ENCODE peak calls at places on chromosome 5, in five cellular contexts. U is AG09309, I is HFF-Myc, Z is fibroblast of lung, O is PC-3. Q is an unnamed sample.
A peak's percentile ranks its signal among the peaks of the same experiment; 100 is the strongest.

GRCh38 chr5:78974011-78974410 is 11.1 kb downstream of the ARSB start:
- DNase-seq in U (no peak), I (no peak), Z (no peak), O (no peak), Q (no peak)

GRCh38 chr5:54007822-54008777 is 302.3 kb downstream of the ARL15 start:
- DNase-seq in U (no peak), I (no peak), Z (peak; percentile 56), O (no peak), Q (peak; percentile 9)

GRCh38 chr5:73690015-73690414 is 64.0 kb downstream of the ARHGEF28 start:
- DNase-seq in U (no peak), I (no peak), Z (no peak), O (no peak), Q (no peak)

GRCh38 chr5:179777909-179778308 is 15.9 kb upstream of the LTC4S start:
- DNase-seq in U (no peak), I (no peak), Z (no peak), O (no peak), Q (no peak)

GRCh38 chr5:43042626-43043399 is 2.7 kb upstream of the ANXA2R start:
- DNase-seq in U (no peak), I (no peak), Z (peak; percentile 80), O (peak; percentile 83), Q (no peak)

GRCh38 chr5:89847743-89848142 is 561.8 kb downstream of the CETN3 start:
- DNase-seq in U (no peak), I (no peak), Z (peak; percentile 79), O (peak; percentile 30), Q (no peak)

GRCh38 chr5:148912714-148913398 is 86.4 kb downstream of the ADRB2 start:
- DNase-seq in U (peak; percentile 88), I (peak; percentile 73), Z (peak; percentile 99), O (peak; percentile 100), Q (peak; percentile 93)

GRCh38 chr5:174617910-174618309 is 106.5 kb upstream of the MSX2 start:
- DNase-seq in U (no peak), I (no peak), Z (no peak), O (no peak), Q (no peak)

GRCh38 chr5:67015577-67016290 is 180.9 kb downstream of the CD180 start:
- DNase-seq in U (no peak), I (no peak), Z (peak; percentile 91), O (peak; percentile 60), Q (no peak)

GRCh38 chr5:97422678-97423077 is 239.6 kb upstream of the RIOK2 start:
- DNase-seq in U (no peak), I (no peak), Z (peak; percentile 6), O (peak; percentile 8), Q (no peak)

GRCh38 chr5:144467795-144468194 is 297.1 kb downstream of the KCTD16 start:
- DNase-seq in U (no peak), I (no peak), Z (peak; percentile 50), O (peak; percentile 36), Q (no peak)

GRCh38 chr5:176559683-176560082 is 10.5 kb downstream of the CDHR2 start:
- DNase-seq in U (no peak), I (no peak), Z (no peak), O (peak; percentile 33), Q (no peak)

GRCh38 chr5:1540166-1540565 is 16.4 kb upstream of the LPCAT1 start:
- DNase-seq in U (no peak), I (no peak), Z (no peak), O (no peak), Q (no peak)

GRCh38 chr5:132473608-132474007 is 17.0 kb downstream of the IRF1 start:
- DNase-seq in U (no peak), I (no peak), Z (no peak), O (no peak), Q (no peak)

GRCh38 chr5:89276566-89277305 is 393.8 kb upstream of the MEF2C start:
- DNase-seq in U (no peak), I (no peak), Z (peak; percentile 65), O (peak; percentile 66), Q (no peak)

GRCh38 chr5:107282061-107282460 is 388.7 kb downstream of the EFNA5 start:
- DNase-seq in U (no peak), I (no peak), Z (peak; percentile 86), O (peak; percentile 30), Q (no peak)

GRCh38 chr5:96081276-96081858 is 119.7 kb upstream of the ELL2 start:
- DNase-seq in U (no peak), I (no peak), Z (no peak), O (no peak), Q (no peak)

GRCh38 chr5:149133795-149134777 is 7.2 kb upstream of the ABLIM3 start:
- DNase-seq in U (peak; percentile 50), I (peak; percentile 72), Z (peak; percentile 92), O (peak; percentile 100), Q (no peak)

GRCh38 chr5:1297243-1297642 is 2.4 kb upstream of the TERT start:
- DNase-seq in U (no peak), I (no peak), Z (no peak), O (no peak), Q (no peak)

GRCh38 chr5:93092349-93093105 is 488.5 kb downstream of the NR2F1-AS1 start:
- DNase-seq in U (peak; percentile 45), I (peak; percentile 14), Z (peak; percentile 62), O (peak; percentile 65), Q (no peak)

GRCh38 chr5:56791396-56791795 is 24.0 kb upstream of the MAP3K1 start:
- DNase-seq in U (no peak), I (no peak), Z (no peak), O (no peak), Q (no peak)

GRCh38 chr5:161546463-161547301 is at the start of gene GABRB2:
- DNase-seq in U (no peak), I (no peak), Z (peak; percentile 16), O (no peak), Q (no peak)

GRCh38 chr5:38051711-38052508 is 206.4 kb upstream of the EGFLAM start:
- DNase-seq in U (no peak), I (no peak), Z (no peak), O (no peak), Q (no peak)

GRCh38 chr5:131720714-131721113 is 76.1 kb downstream of the FNIP1 start:
- DNase-seq in U (no peak), I (no peak), Z (peak; percentile 30), O (no peak), Q (no peak)

GRCh38 chr5:64165500-64166200 is at the start of gene RNF180:
- DNase-seq in U (no peak), I (no peak), Z (peak; percentile 51), O (peak; percentile 63), Q (no peak)

GRCh38 chr5:42491699-42492098 is 68.5 kb downstream of the GHR start:
- DNase-seq in U (no peak), I (no peak), Z (peak; percentile 24), O (no peak), Q (no peak)

GRCh38 chr5:115939059-115939458 is 23.2 kb upstream of the LVRN start:
- DNase-seq in U (no peak), I (no peak), Z (peak; percentile 2), O (peak; percentile 23), Q (no peak)

GRCh38 chr5:179225387-179225786 is 119.9 kb downstream of the ADAMTS2 start:
- DNase-seq in U (no peak), I (no peak), Z (no peak), O (no peak), Q (no peak)

GRCh38 chr5:95863383-95863757 is 40.8 kb upstream of the GLRX start:
- DNase-seq in U (no peak), I (no peak), Z (no peak), O (no peak), Q (no peak)

GRCh38 chr5:157558089-157558595 is 17.4 kb downstream of the ADAM19 start:
- DNase-seq in U (peak; percentile 39), I (peak; percentile 78), Z (peak; percentile 93), O (peak; percentile 92), Q (peak; percentile 71)

GRCh38 chr5:1380910-1381309 is 36.0 kb upstream of the CLPTM1L start:
- DNase-seq in U (no peak), I (no peak), Z (no peak), O (no peak), Q (no peak)

GRCh38 chr5:127596501-127596900 is 52.4 kb upstream of the CTXN3 start:
- DNase-seq in U (no peak), I (no peak), Z (no peak), O (no peak), Q (no peak)
- TF ChIP-seq CTCF in U (no peak), I (no peak), Z (no peak), O (no peak), Q (no peak)

GRCh38 chr5:168340487-168340886 is 49.0 kb downstream of the WWC1 start:
- DNase-seq in U (no peak), I (no peak), Z (no peak), O (no peak), Q (no peak)

GRCh38 chr5:168342151-168342825 is 50.8 kb downstream of the WWC1 start:
- DNase-seq in U (no peak), I (no peak), Z (peak; percentile 77), O (no peak), Q (no peak)

GRCh38 chr5:168341178-168341577 is 49.7 kb downstream of the WWC1 start:
- DNase-seq in U (no peak), I (no peak), Z (no peak), O (peak; percentile 66), Q (no peak)

GRCh38 chr5:168337361-168337760 is 45.9 kb downstream of the WWC1 start:
- DNase-seq in U (no peak), I (no peak), Z (no peak), O (no peak), Q (no peak)

GRCh38 chr5:168339151-168340140 is 48.0 kb downstream of the WWC1 start:
- DNase-seq in U (no peak), I (no peak), Z (no peak), O (peak; percentile 25), Q (no peak)
- TF ChIP-seq CTCF in U (no peak), I (peak; percentile 24), Z (no peak), O (peak; percentile 24), Q (no peak)

GRCh38 chr5:13276143-13276542 is 668.3 kb downstream of the DNAH5 start:
- DNase-seq in U (no peak), I (no peak), Z (peak; percentile 66), O (peak; percentile 38), Q (no peak)

DNA sequence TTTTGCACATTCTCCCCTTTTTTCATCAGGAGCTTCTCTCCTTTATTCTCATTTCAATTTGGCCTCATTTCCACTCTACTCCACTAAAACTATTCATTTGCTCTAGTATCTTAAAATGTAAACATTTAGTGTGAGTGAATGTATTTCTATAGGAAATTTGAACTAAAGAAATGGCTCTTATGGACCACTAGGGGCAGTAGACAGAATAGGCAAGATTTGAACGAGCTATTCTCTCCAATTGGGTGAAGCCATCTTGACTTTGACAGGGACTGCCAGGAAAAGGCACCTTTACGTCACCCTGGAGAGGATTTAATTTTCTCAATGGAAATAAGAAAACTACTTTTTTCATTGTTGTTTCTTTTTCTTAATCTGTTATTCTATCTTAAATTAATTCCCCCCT is 666.3 kb downstream of the DNAH5 start:
- DNase-seq in U (no peak), I (no peak), Z (no peak), O (peak; percentile 22), Q (no peak)
- TF ChIP-seq CTCF in U (no peak), I (peak; percentile 20), Z (no peak), O (peak; percentile 80), Q (no peak)

GRCh38 chr5:155150012-155150411 is 136.5 kb downstream of the KIF4B start:
- DNase-seq in U (no peak), I (no peak), Z (no peak), O (no peak), Q (no peak)

GRCh38 chr5:155144956-155145355 is 131.4 kb downstream of the KIF4B start:
- DNase-seq in U (no peak), I (no peak), Z (no peak), O (no peak), Q (no peak)

GRCh38 chr5:155148694-155149093 is 135.1 kb downstream of the KIF4B start:
- DNase-seq in U (no peak), I (no peak), Z (no peak), O (no peak), Q (no peak)

GRCh38 chr5:155147222-155147621 is 133.7 kb downstream of the KIF4B start:
- DNase-seq in U (no peak), I (no peak), Z (no peak), O (peak; percentile 7), Q (no peak)
- TF ChIP-seq CTCF in U (peak; percentile 39), I (no peak), Z (no peak), O (peak; percentile 47), Q (no peak)